ENCODE peak calls at places on chromosomes 13 and 19, in four cellular contexts. O is GM12878, W is K562, H is HepG2. Z is an unnamed sample.
A peak's percentile ranks its signal among the peaks of the same experiment; 100 is the strongest.

GRCh38 chr19:38877781-38878574 is at the start of gene RINL:
- DNase-seq in O (no peak), W (peak; percentile 55), H (no peak), Z (peak; percentile 49)

GRCh38 chr19:6062274-6062673 is 48.0 kb downstream of the RFX2 start:
- DNase-seq in O (no peak), W (no peak), H (no peak), Z (no peak)

GRCh38 chr13:87259479-87260083 is 411.6 kb upstream of the SLITRK5 start:
- DNase-seq in O (no peak), W (no peak), H (peak; percentile 8), Z (peak; percentile 2)

GRCh38 chr19:5016781-5017180 is 47.9 kb downstream of the KDM4B start:
- DNase-seq in O (no peak), W (no peak), H (no peak), Z (no peak)

GRCh38 chr19:45443462-45444317 is 20.0 kb upstream of the ERCC1 start:
- DNase-seq in O (no peak), W (peak; percentile 89), H (peak; percentile 93), Z (peak; percentile 97)

GRCh38 chr13:113534236-113534860 is 43.8 kb upstream of the DCUN1D2 start:
- DNase-seq in O (no peak), W (no peak), H (no peak), Z (no peak)

GRCh38 chr19:35417713-35418534 is 30.1 kb upstream of the FFAR2 start:
- DNase-seq in O (peak; percentile 88), W (no peak), H (no peak), Z (no peak)

GRCh38 chr19:294819-295686 is 3.9 kb upstream of the PLPP2 start:
- DNase-seq in O (no peak), W (peak; percentile 77), H (no peak), Z (peak; percentile 65)

GRCh38 chr13:30192320-30193093 is 114.8 kb downstream of the KATNAL1 start:
- DNase-seq in O (peak; percentile 21), W (no peak), H (no peak), Z (peak; percentile 14)

GRCh38 chr13:106381083-106381482 is 154.4 kb downstream of the EFNB2 start:
- DNase-seq in O (no peak), W (no peak), H (no peak), Z (no peak)

GRCh38 chr13:41563501-41564001 is 106.2 kb downstream of the RGCC start:
- DNase-seq in O (no peak), W (no peak), H (peak; percentile 57), Z (no peak)

GRCh38 chr13:76937416-76937815 is 10.9 kb upstream of the ACOD1 start:
- DNase-seq in O (no peak), W (no peak), H (no peak), Z (no peak)

GRCh38 chr13:96200810-96201209 is 110.9 kb downstream of the HS6ST3 start:
- DNase-seq in O (no peak), W (no peak), H (no peak), Z (peak; percentile 50)

GRCh38 chr19:16175954-16176353 is 2.6 kb upstream of the CIB3 start:
- DNase-seq in O (no peak), W (no peak), H (no peak), Z (no peak)

GRCh38 chr19:38250428-38250820 is 5.8 kb downstream of the PPP1R14A start:
- DNase-seq in O (no peak), W (no peak), H (no peak), Z (no peak)

GRCh38 chr19:3469638-3470499 is 10.5 kb downstream of the SMIM24 start:
- DNase-seq in O (no peak), W (no peak), H (no peak), Z (no peak)

GRCh38 chr19:53878786-53879144 is 3.2 kb upstream of the PRKCG start:
- DNase-seq in O (no peak), W (no peak), H (no peak), Z (no peak)

GRCh38 chr19:43809762-43810696 is 7.8 kb upstream of the LYPD5 start:
- DNase-seq in O (peak; percentile 24), W (peak; percentile 44), H (peak; percentile 29), Z (peak; percentile 55)

GRCh38 chr19:19406878-19407639 is 1.6 kb downstream of the GATAD2A start:
- DNase-seq in O (no peak), W (no peak), H (peak; percentile 42), Z (no peak)

GRCh38 chr19:47230921-47231214 is at the start of gene BBC3:
- DNase-seq in O (no peak), W (no peak), H (no peak), Z (no peak)

GRCh38 chr19:47229674-47230121 is 1.3 kb downstream of the BBC3 start:
- DNase-seq in O (no peak), W (no peak), H (no peak), Z (peak; percentile 26)

GRCh38 chr19:47228937-47229673 is 1.9 kb downstream of the BBC3 start:
- DNase-seq in O (no peak), W (no peak), H (peak; percentile 32), Z (no peak)

GRCh38 chr19:47231215-47232054 is 436 bp upstream of the BBC3 start:
- DNase-seq in O (peak; percentile 54), W (peak; percentile 90), H (peak; percentile 88), Z (peak; percentile 94)

DNA sequence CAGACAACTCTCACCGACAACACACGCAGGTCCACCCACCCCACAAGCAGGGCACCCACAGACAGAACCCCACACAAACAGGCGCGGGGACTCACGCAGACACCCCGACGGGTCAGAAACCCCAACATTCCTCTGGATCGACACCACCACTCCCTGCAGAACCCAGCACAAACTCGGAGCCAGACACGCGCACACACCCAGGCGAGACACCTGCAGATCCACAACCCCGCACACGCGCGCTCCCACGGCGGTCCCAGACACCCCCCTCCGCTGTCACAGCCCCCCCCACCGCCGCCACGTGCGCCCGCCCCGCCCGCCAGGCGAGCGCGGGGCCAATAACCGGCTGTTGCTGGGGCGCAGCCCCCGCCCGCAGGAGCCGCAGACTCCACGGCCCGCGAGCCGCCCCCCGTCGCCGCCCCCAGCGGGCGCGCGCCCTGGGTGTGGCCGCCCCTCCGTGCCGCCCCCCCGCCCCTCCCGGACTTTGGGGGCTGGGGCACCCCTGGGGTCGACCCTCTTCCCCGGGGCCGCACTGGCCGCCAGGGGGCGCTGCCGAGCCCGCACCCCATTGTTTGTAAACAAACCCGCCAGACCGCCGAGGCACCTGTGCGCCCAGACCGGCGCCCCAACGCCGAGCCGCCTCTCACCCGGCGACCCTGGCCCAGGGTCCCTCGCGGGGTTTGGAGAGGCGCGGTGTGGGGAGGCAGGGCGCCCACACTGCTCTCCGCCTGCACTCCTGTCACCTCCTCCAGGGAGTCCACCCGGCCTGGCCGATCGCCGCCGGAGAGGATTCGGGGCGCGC is 678 bp downstream of the BBC3 start:
- DNase-seq in O (no peak), W (peak; percentile 84), H (peak; percentile 32), Z (peak; percentile 86)
- H3K4me1 ChIP-seq in O (peaks cover 49% of the 10 kb centered on the region), W (peaks cover 25% of the 10 kb centered on the region), H (peaks cover 40% of the 10 kb centered on the region), Z (peaks cover 25% of the 10 kb centered on the region)

GRCh38 chr13:44930907-44931676 is 58.2 kb downstream of the NUFIP1 start:
- DNase-seq in O (no peak), W (no peak), H (no peak), Z (no peak)
- TF ChIP-seq NFIC in O (no peak), W (no peak), H (no peak), Z (no peak)

DNA sequence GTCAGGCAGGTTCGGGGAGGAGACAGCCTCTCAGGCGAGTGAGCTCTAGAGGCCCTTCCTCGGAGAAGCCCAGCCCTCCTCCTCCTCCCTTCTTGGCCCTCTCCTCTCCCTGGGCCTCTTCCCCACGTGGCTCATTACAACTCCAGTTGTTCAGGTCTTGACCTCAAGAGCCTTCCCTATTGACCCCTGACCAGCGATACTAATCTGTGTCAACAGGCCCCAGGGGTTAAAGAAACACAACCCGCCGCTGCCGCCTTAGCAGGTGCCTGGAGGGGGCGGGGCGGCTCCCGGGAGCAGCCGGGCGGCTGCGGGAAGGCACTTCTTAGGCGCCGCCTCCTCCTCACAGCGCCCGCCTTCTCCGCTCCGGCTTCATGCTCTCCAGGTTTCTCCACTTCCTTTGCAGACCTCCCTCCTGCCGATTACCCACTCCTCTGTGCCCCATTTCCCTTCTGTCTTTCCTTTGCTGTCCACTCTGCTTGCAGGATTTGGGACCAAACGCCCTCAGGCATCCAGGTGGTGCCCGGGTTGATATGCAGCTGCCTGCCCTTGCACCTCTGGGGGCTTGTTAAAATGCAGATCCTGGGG is 51.0 kb downstream of the LYL1 start:
- DNase-seq in O (no peak), W (peak; percentile 81), H (peak; percentile 54), Z (no peak)
- H3K4me1 ChIP-seq in O (no peaks in the 10 kb centered on the region), W (peaks cover 11% of the 10 kb centered on the region), H (peaks cover 67% of the 10 kb centered on the region), Z (peaks cover 61% of the 10 kb centered on the region)

GRCh38 chr13:20241593-20241992 is 9.5 kb upstream of the GJB6 start:
- DNase-seq in O (no peak), W (no peak), H (no peak), Z (no peak)
- TF ChIP-seq NFIC in O (no peak), W (no peak), H (no peak), Z (no peak)

GRCh38 chr19:48632692-48633147 is 4.5 kb downstream of the DBP start:
- DNase-seq in O (no peak), W (no peak), H (no peak), Z (no peak)

GRCh38 chr19:48634424-48635262 is 2.5 kb downstream of the DBP start:
- DNase-seq in O (peak; percentile 79), W (peak; percentile 90), H (peak; percentile 90), Z (peak; percentile 90)

GRCh38 chr19:48634036-48634342 is 3.2 kb downstream of the DBP start:
- DNase-seq in O (no peak), W (no peak), H (no peak), Z (no peak)

GRCh38 chr19:48635263-48635965 is 1.8 kb downstream of the DBP start:
- DNase-seq in O (no peak), W (peak; percentile 92), H (no peak), Z (peak; percentile 89)

GRCh38 chr19:48633148-48634035 is 3.8 kb downstream of the DBP start:
- DNase-seq in O (no peak), W (peak; percentile 49), H (no peak), Z (no peak)
- H3K4me1 ChIP-seq in O (peaks cover 22% of the 10 kb centered on the region), W (peaks cover 36% of the 10 kb centered on the region), H (peaks cover 65% of the 10 kb centered on the region), Z (peaks cover 26% of the 10 kb centered on the region)

Z was measured in SK-N-SH.